ENCODE peak calls at places on chromosomes 6 and 20, in eight cellular contexts. F, T, J, M, E, O, C and Q are unnamed samples.

GRCh38 chr20:57573893-57574292 is 13.0 kb downstream of the PCK1 start:
- DNase-seq in F (no peak), T (no peak), J (no peak), M (no peak), E (no peak), O (no peak), C (no peak), Q (no peak)

GRCh38 chr20:667351-668034 is 8.1 kb downstream of the SCRT2 start:
- DNase-seq in F (no peak), T (no peak), J (peak), M (peak), E (no peak), O (peak), C (no peak), Q (no peak)

GRCh38 chr20:51463998-51464397 is 78.5 kb downstream of the NFATC2 start:
- DNase-seq in F (no peak), T (no peak), J (no peak), M (no peak), E (peak), O (no peak), C (no peak), Q (no peak)

GRCh38 chr20:51462566-51463276 is 79.8 kb downstream of the NFATC2 start:
- DNase-seq in F (peak), T (no peak), J (no peak), M (peak), E (peak), O (no peak), C (no peak), Q (no peak)

GRCh38 chr6:154683756-154684523 is 49.3 kb upstream of the SCAF8 start:
- DNase-seq in F (no peak), T (peak), J (no peak), M (no peak), E (no peak), O (peak), C (no peak), Q (no peak)

GRCh38 chr6:42281570-42281969 is 63.9 kb upstream of the MRPS10 start:
- DNase-seq in F (no peak), T (no peak), J (no peak), M (no peak), E (no peak), O (no peak), C (no peak), Q (no peak)

GRCh38 chr6:11066505-11067347 is 22.6 kb upstream of the ELOVL2 start:
- DNase-seq in F (no peak), T (no peak), J (no peak), M (no peak), E (no peak), O (no peak), C (no peak), Q (no peak)

GRCh38 chr6:99434702-99435530 is 9.8 kb upstream of the PNISR start:
- DNase-seq in F (no peak), T (no peak), J (no peak), M (no peak), E (no peak), O (peak), C (no peak), Q (no peak)

GRCh38 chr6:151392429-151392828 is 1.1 kb upstream of the ZBTB2 start:
- DNase-seq in F (no peak), T (no peak), J (no peak), M (no peak), E (no peak), O (no peak), C (no peak), Q (no peak)

GRCh38 chr6:149273318-149273717 is 44.2 kb upstream of the TAB2 start:
- DNase-seq in F (no peak), T (no peak), J (no peak), M (peak), E (no peak), O (no peak), C (no peak), Q (no peak)

GRCh38 chr6:34246563-34247391 is 2.0 kb downstream of the SMIM29 start:
- DNase-seq in F (peak), T (no peak), J (peak), M (no peak), E (no peak), O (peak), C (no peak), Q (no peak)

GRCh38 chr6:30029587-30029986 is 31.5 kb upstream of the POLR1H start:
- DNase-seq in F (no peak), T (no peak), J (no peak), M (no peak), E (no peak), O (no peak), C (no peak), Q (no peak)

GRCh38 chr6:88989215-88989614 is 25.8 kb upstream of the RNGTT start:
- DNase-seq in F (no peak), T (no peak), J (no peak), M (peak), E (no peak), O (no peak), C (no peak), Q (no peak)

GRCh38 chr6:358847-359246 is 32.7 kb upstream of the IRF4 start:
- DNase-seq in F (no peak), T (no peak), J (no peak), M (no peak), E (peak), O (no peak), C (no peak), Q (no peak)

GRCh38 chr6:37218061-37218460 is 39.5 kb upstream of the TBC1D22B start:
- DNase-seq in F (no peak), T (no peak), J (no peak), M (no peak), E (no peak), O (no peak), C (no peak), Q (no peak)

GRCh38 chr6:766625-767024 is 73.7 kb upstream of the EXOC2 start:
- DNase-seq in F (no peak), T (no peak), J (no peak), M (no peak), E (no peak), O (no peak), C (no peak), Q (no peak)

GRCh38 chr20:17823382-17824144 is 123.8 kb downstream of the BANF2 start:
- DNase-seq in F (no peak), T (no peak), J (no peak), M (peak), E (peak), O (no peak), C (no peak), Q (no peak)

GRCh38 chr6:69801225-69801624 is 4.4 kb upstream of the LMBRD1 start:
- DNase-seq in F (no peak), T (no peak), J (no peak), M (no peak), E (no peak), O (no peak), C (no peak), Q (no peak)

GRCh38 chr6:121830759-121831158 is 395.3 kb downstream of the GJA1 start:
- DNase-seq in F (no peak), T (no peak), J (no peak), M (no peak), E (no peak), O (no peak), C (no peak), Q (no peak)

GRCh38 chr20:13960119-13960518 is 30.3 kb downstream of the SEL1L2 start:
- DNase-seq in F (no peak), T (no peak), J (no peak), M (no peak), E (no peak), O (no peak), C (no peak), Q (no peak)

GRCh38 chr20:57482796-57483195 is 42.1 kb downstream of the CTCFL start:
- DNase-seq in F (peak), T (no peak), J (no peak), M (no peak), E (peak), O (no peak), C (no peak), Q (no peak)

GRCh38 chr6:131807644-131808459 is at the start of gene ENPP1:
- DNase-seq in F (peak), T (no peak), J (peak), M (peak), E (peak), O (peak), C (peak), Q (peak)
- TF ChIP-seq CTCF in F (no peak), T (peak), J (peak), M (peak), E (peak), O (no peak), C (peak), Q (peak)

DNA sequence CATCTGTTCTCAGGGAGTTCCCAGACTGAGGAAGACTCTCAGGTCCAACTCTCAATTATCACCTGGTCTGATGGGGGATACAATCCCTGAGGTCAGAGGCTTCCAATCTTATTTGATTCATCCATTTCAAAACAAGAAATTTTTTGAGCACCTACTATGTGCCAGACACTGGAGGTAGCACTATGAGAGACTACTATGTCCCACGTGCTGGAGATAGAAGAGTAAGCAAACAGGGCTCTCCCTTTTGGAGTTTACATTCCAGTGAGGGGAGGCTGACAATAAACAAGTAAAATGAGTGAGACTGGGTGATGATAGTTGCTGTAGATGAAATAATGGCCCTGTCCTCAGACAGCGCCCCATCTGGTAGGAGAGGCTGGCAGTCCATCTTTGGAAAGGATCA is 16.5 kb downstream of the TMEM151B start:
- DNase-seq in F (no peak), T (no peak), J (no peak), M (no peak), E (no peak), O (no peak), C (no peak), Q (no peak)
- TF ChIP-seq CTCF in F (no peak), T (no peak), J (no peak), M (no peak), E (no peak), O (no peak), C (no peak), Q (no peak)

DNA sequence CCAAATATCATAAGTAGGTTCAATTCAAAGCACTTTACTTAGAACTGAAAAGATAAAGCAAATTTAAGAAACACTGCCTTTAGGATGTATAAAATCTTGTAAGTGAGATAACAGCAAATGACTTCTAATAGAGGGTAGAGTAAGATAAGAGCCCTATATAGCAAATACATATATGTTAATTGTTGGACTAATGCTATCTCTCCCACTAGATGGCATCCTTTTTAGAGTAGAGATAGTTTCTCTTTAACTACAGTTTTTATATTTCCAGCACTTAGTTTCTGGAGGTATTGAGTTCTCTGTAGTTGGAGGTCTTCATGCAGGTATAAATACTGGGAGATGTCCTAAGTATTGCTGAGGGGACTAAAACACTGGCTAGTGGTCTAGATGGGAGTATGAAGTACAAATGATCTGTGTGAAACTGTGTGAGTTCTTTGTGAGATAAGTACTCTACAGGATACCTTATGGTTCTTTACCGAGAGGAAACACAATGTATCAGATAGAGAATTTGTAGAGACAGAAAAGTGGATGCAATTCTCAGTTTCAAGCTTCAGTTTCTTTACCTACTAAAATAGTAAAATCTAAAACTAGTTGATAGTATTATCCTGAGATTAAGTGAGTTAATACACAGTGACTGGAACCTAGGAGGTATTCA is 399.3 kb downstream of the KHDRBS2 start:
- DNase-seq in F (no peak), T (no peak), J (no peak), M (no peak), E (no peak), O (no peak), C (no peak), Q (no peak)
- TF ChIP-seq CTCF in F (no peak), T (no peak), J (peak), M (no peak), E (no peak), O (no peak), C (no peak), Q (peak)

GRCh38 chr20:25989196-25989595 is 292.5 kb upstream of the ZNF337 start:
- DNase-seq in F (no peak), T (no peak), J (no peak), M (no peak), E (no peak), O (no peak), C (no peak), Q (no peak)

GRCh38 chr20:25991051-25991755 is 294.6 kb upstream of the ZNF337 start:
- DNase-seq in F (no peak), T (no peak), J (no peak), M (no peak), E (no peak), O (no peak), C (no peak), Q (no peak)

GRCh38 chr20:25984933-25985332 is 288.3 kb upstream of the ZNF337 start:
- DNase-seq in F (peak), T (no peak), J (no peak), M (peak), E (peak), O (peak), C (no peak), Q (no peak)

GRCh38 chr20:25985597-25985996 is 288.9 kb upstream of the ZNF337 start:
- DNase-seq in F (no peak), T (no peak), J (no peak), M (no peak), E (peak), O (no peak), C (no peak), Q (no peak)

DNA sequence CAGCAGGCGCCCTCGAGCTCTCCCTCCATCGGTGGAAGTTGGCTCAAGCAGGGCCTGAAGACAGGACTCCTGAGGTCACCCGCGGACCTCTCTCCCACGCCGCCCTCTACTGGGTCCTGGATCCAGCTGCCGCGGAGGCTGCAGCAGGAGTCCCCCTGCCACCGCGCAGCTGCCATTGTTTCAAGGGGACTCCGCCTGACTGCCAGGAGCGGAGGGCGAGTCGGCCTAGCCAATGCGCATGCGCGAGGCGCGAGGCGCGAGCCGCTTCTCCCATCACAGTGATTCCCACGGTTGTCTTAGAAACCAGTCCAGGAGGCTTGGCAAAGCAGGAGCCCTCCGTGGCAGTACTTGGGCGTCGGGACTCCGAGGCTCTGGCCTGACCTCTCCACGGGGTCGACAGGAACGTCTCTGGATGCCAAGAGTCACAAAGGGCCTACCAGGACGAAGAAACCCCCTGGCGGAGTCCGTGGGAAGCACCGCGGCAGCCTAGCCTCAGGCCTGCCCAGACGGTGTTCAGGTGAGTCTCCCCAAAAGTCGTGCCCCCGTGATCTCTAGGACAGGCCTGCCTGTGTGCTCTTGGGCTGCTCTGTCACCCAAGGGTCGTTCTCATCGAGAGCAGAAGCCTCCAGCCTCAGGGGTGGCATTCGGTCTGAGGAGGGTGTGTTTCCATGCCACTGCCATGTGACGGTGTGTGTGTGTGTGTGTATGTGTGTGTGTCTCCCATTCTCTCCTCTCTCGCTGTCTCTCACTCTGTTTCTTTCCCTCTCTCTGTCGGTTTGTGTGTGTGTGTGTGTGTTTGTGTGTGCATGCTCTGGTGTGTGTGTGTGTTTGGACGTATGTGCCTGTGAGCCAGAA is 290.6 kb upstream of the ZNF337 start:
- DNase-seq in F (peak), T (no peak), J (no peak), M (peak), E (peak), O (peak), C (no peak), Q (no peak)
- TF ChIP-seq CTCF in F (no peak), T (peak), J (no peak), M (peak), E (peak), O (peak), C (peak), Q (no peak)

GRCh38 chr20:45944965-45945677 is 10.6 kb downstream of the PCIF1 start:
- DNase-seq in F (no peak), T (no peak), J (no peak), M (peak), E (no peak), O (no peak), C (no peak), Q (no peak)
- TF ChIP-seq CTCF in F (no peak), T (no peak), J (no peak), M (peak), E (no peak), O (no peak), C (no peak), Q (no peak)

DNA sequence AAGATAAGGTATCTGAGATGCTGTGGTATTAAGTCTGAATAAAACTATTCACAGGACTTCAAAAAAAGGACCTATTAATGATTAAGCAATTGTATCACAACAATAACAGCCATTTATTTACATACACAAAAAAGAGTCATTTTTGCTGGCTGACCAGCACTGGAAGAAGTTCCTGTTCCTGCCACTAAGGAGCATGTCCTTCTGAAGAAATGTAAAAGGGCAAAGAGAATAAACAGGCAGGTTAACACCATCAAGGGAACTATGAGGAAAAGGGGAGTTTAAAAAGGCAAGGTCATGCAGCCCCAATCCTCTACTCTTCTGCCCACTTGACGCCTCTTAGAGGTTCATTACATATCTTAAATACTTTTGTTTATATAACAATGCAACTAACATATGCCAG is 39.3 kb downstream of the REPS1 start:
- DNase-seq in F (no peak), T (no peak), J (no peak), M (no peak), E (no peak), O (no peak), C (no peak), Q (no peak)
- TF ChIP-seq CTCF in F (no peak), T (no peak), J (peak), M (peak), E (no peak), O (no peak), C (no peak), Q (peak)

DNA sequence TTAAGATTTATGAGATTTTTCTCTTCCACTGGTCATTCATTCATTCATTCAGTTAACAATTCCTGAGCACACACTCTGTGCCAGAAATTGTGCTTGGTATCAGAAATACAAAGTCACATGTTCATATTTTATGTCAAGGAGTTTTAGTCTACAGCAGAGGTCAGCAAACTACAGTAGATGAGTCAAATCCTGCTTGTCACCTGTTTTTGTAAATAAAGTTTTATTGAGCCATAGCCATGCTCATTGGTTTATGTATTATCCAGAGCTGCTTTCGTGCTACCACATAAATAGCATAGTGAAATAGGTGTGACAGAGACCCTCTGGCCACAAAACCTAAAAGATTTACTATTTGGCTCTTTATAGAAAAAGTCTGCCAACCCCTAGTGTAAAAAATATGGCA is 46.8 kb downstream of the THEMIS start:
- DNase-seq in F (no peak), T (no peak), J (no peak), M (no peak), E (no peak), O (peak), C (no peak), Q (no peak)
- TF ChIP-seq CTCF in F (no peak), T (no peak), J (no peak), M (no peak), E (no peak), O (no peak), C (no peak), Q (no peak)

GRCh38 chr6:142700032-142700431 is 244.9 kb downstream of the HIVEP2 start:
- DNase-seq in F (no peak), T (no peak), J (no peak), M (no peak), E (no peak), O (no peak), C (no peak), Q (no peak)

GRCh38 chr6:142699391-142699790 is 245.6 kb downstream of the HIVEP2 start:
- DNase-seq in F (no peak), T (no peak), J (no peak), M (no peak), E (no peak), O (no peak), C (no peak), Q (no peak)

GRCh38 chr6:142697912-142698311 is 247.1 kb downstream of the HIVEP2 start:
- DNase-seq in F (peak), T (no peak), J (no peak), M (no peak), E (no peak), O (peak), C (no peak), Q (no peak)

GRCh38 chr6:142700676-142701185 is 244.2 kb downstream of the HIVEP2 start:
- DNase-seq in F (no peak), T (no peak), J (no peak), M (no peak), E (no peak), O (no peak), C (no peak), Q (no peak)

GRCh38 chr6:142698751-142699150 is 246.2 kb downstream of the HIVEP2 start:
- DNase-seq in F (no peak), T (no peak), J (no peak), M (no peak), E (no peak), O (no peak), C (no peak), Q (no peak)
- TF ChIP-seq CTCF in F (no peak), T (no peak), J (peak), M (no peak), E (no peak), O (no peak), C (no peak), Q (peak)